ENCODE peak calls at places on chromosomes 11 and 22, in eight cellular contexts. G, D, M, Z, V, A, E and Q are unnamed samples.

GRCh38 chr22:48334971-48335370 is 1492.7 kb downstream of the BRD1 start:
- DNase-seq in G (no peak), D (no peak), M (no peak), Z (no peak), V (no peak), A (no peak), E (no peak), Q (no peak)

GRCh38 chr11:73197348-73197747 is 20.7 kb upstream of the P2RY2 start:
- DNase-seq in G (peak; percentile 4), D (no peak), M (no peak), Z (no peak), V (no peak), A (no peak), E (no peak), Q (no peak)

GRCh38 chr11:85709983-85710382 is 24.0 kb upstream of the CCDC89 start:
- DNase-seq in G (no peak), D (no peak), M (no peak), Z (no peak), V (no peak), A (no peak), E (no peak), Q (no peak)

GRCh38 chr11:95144313-95145235 is 54.9 kb downstream of the ENDOD1 start:
- DNase-seq in G (no peak), D (no peak), M (no peak), Z (no peak), V (no peak), A (no peak), E (no peak), Q (no peak)

GRCh38 chr11:15507592-15507991 is 392.9 kb downstream of the INSC start:
- DNase-seq in G (no peak), D (no peak), M (no peak), Z (no peak), V (no peak), A (peak; percentile 26), E (no peak), Q (no peak)

GRCh38 chr11:43367382-43368178 is 8.9 kb downstream of the TTC17 start:
- DNase-seq in G (no peak), D (no peak), M (no peak), Z (no peak), V (no peak), A (no peak), E (no peak), Q (no peak)

GRCh38 chr22:43164636-43165035 is 13.3 kb downstream of the TSPO start:
- DNase-seq in G (no peak), D (no peak), M (no peak), Z (no peak), V (no peak), A (no peak), E (no peak), Q (no peak)

GRCh38 chr11:86043765-86044534 is 24.9 kb downstream of the PICALM start:
- DNase-seq in G (no peak), D (peak; percentile 44), M (no peak), Z (no peak), V (no peak), A (no peak), E (no peak), Q (peak; percentile 70)

GRCh38 chr11:3088806-3089205 is 31.6 kb upstream of the CARS1 start:
- DNase-seq in G (no peak), D (no peak), M (no peak), Z (no peak), V (no peak), A (no peak), E (no peak), Q (no peak)

GRCh38 chr22:29152045-29152380 is 53.7 kb upstream of the EMID1 start:
- DNase-seq in G (no peak), D (no peak), M (no peak), Z (no peak), V (no peak), A (no peak), E (no peak), Q (no peak)

GRCh38 chr22:30178180-30179126 is 68.1 kb downstream of the LIF start:
- DNase-seq in G (peak; percentile 27), D (no peak), M (no peak), Z (no peak), V (peak; percentile 55), A (no peak), E (no peak), Q (peak; percentile 52)

GRCh38 chr22:33393432-33393831 is 335.3 kb upstream of the SYN3 start:
- DNase-seq in G (no peak), D (no peak), M (no peak), Z (no peak), V (no peak), A (no peak), E (no peak), Q (no peak)

GRCh38 chr22:49377306-49377705 is 450.4 kb downstream of the BRD1 start:
- DNase-seq in G (no peak), D (no peak), M (no peak), Z (no peak), V (no peak), A (no peak), E (no peak), Q (no peak)

GRCh38 chr11:94089356-94089755 is 39.3 kb upstream of the PANX1 start:
- DNase-seq in G (no peak), D (no peak), M (no peak), Z (no peak), V (no peak), A (no peak), E (no peak), Q (no peak)

GRCh38 chr22:35601743-35602633 is 15.1 kb downstream of the MB start:
- DNase-seq in G (no peak), D (no peak), M (no peak), Z (no peak), V (peak; percentile 15), A (no peak), E (no peak), Q (no peak)

GRCh38 chr11:120462825-120463224 is 48.7 kb upstream of the GRIK4 start:
- DNase-seq in G (no peak), D (no peak), M (no peak), Z (no peak), V (no peak), A (no peak), E (no peak), Q (no peak)

GRCh38 chr11:2088746-2089535 is 50.2 kb downstream of the IGF2 start:
- DNase-seq in G (peak; percentile 12), D (no peak), M (no peak), Z (no peak), V (no peak), A (no peak), E (no peak), Q (no peak)

GRCh38 chr22:21100149-21101032 is 54.6 kb downstream of the LRRC74B start:
- DNase-seq in G (no peak), D (no peak), M (no peak), Z (no peak), V (no peak), A (no peak), E (no peak), Q (no peak)

GRCh38 chr11:104001474-104001873 is 35.0 kb upstream of the DDI1 start:
- DNase-seq in G (no peak), D (no peak), M (no peak), Z (no peak), V (no peak), A (no peak), E (no peak), Q (no peak)

GRCh38 chr11:64318694-64319420 is 936 bp downstream of the PRDX5 start:
- DNase-seq in G (no peak), D (no peak), M (no peak), Z (no peak), V (no peak), A (no peak), E (no peak), Q (no peak)

GRCh38 chr11:126145954-126146353 is 65.5 kb downstream of the RPUSD4 start:
- DNase-seq in G (no peak), D (no peak), M (no peak), Z (no peak), V (no peak), A (no peak), E (no peak), Q (no peak)

GRCh38 chr11:1307163-1307870 is 2.1 kb downstream of the TOLLIP start:
- DNase-seq in G (no peak), D (no peak), M (no peak), Z (no peak), V (no peak), A (no peak), E (no peak), Q (no peak)

GRCh38 chr11:69950120-69950519 is 128.0 kb upstream of the ANO1 start:
- DNase-seq in G (no peak), D (no peak), M (no peak), Z (no peak), V (peak; percentile 44), A (peak; percentile 64), E (no peak), Q (no peak)

GRCh38 chr11:109612481-109612880 is 190.5 kb downstream of the C11orf87 start:
- DNase-seq in G (no peak), D (no peak), M (no peak), Z (no peak), V (no peak), A (no peak), E (no peak), Q (no peak)

GRCh38 chr11:36075053-36075452 is 131.2 kb downstream of the LDLRAD3 start:
- DNase-seq in G (no peak), D (no peak), M (no peak), Z (peak; percentile 91), V (no peak), A (peak; percentile 44), E (no peak), Q (no peak)

GRCh38 chr11:33721291-33721840 is 14.9 kb downstream of the CD59 start:
- DNase-seq in G (no peak), D (no peak), M (no peak), Z (no peak), V (no peak), A (peak; percentile 86), E (no peak), Q (peak; percentile 64)

GRCh38 chr11:69131644-69132300 is 24.0 kb upstream of the SMIM38 start:
- DNase-seq in G (no peak), D (peak; percentile 72), M (peak; percentile 69), Z (no peak), V (no peak), A (peak; percentile 92), E (no peak), Q (peak; percentile 81)

GRCh38 chr11:12824281-12825041 is 150.2 kb downstream of the TEAD1 start:
- DNase-seq in G (no peak), D (no peak), M (no peak), Z (no peak), V (no peak), A (no peak), E (no peak), Q (no peak)

GRCh38 chr11:119263352-119263940 is 53.5 kb downstream of the MCAM start:
- DNase-seq in G (no peak), D (no peak), M (no peak), Z (no peak), V (no peak), A (no peak), E (peak; percentile 8), Q (peak; percentile 11)

GRCh38 chr11:111570796-111571195 is 30.3 kb downstream of the LAYN start:
- DNase-seq in G (no peak), D (no peak), M (no peak), Z (no peak), V (no peak), A (no peak), E (no peak), Q (no peak)

GRCh38 chr11:27388001-27388400 is 25.0 kb upstream of the CCDC34 start:
- DNase-seq in G (no peak), D (no peak), M (no peak), Z (no peak), V (no peak), A (no peak), E (no peak), Q (no peak)

GRCh38 chr11:66495401-66495844 is 15.0 kb upstream of the BBS1 start:
- DNase-seq in G (no peak), D (no peak), M (no peak), Z (no peak), V (peak; percentile 21), A (no peak), E (no peak), Q (no peak)

GRCh38 chr22:48102581-48102980 is 1340.1 kb downstream of the TBC1D22A start:
- DNase-seq in G (no peak), D (no peak), M (no peak), Z (no peak), V (no peak), A (no peak), E (no peak), Q (no peak)